ENCODE peak calls at places on chromosomes 11 and 22, in four cellular contexts. Q is kidney glomerular epithelial cell; C is effector memory CD4-positive, alpha-beta T cell; O is HFFc6. B is an unnamed sample.

GRCh38 chr11:88801484-88802123 is 264.2 kb downstream of the GRM5 start:
- DNase-seq in Q (no peak), C (no peak), O (no peak), B (no peak)

GRCh38 chr11:76666408-76666807 is 4.1 kb downstream of the LRRC32 start:
- DNase-seq in Q (no peak), C (no peak), O (no peak), B (no peak)

GRCh38 chr11:45924036-45924915 is 1.8 kb downstream of the LARGE2 start:
- DNase-seq in Q (no peak), C (no peak), O (no peak), B (no peak)

GRCh38 chr22:42626431-42626830 is 11.7 kb upstream of the POLDIP3 start:
- DNase-seq in Q (no peak), C (no peak), O (no peak), B (no peak)

GRCh38 chr22:48425091-48425506 is 1402.6 kb downstream of the BRD1 start:
- DNase-seq in Q (no peak), C (no peak), O (no peak), B (no peak)

GRCh38 chr22:38481162-38481870 is 13.4 kb downstream of the KDELR3 start:
- DNase-seq in Q (no peak), C (no peak), O (peak; percentile 9), B (no peak)

GRCh38 chr11:89583580-89583979 is 92.4 kb upstream of the NOX4 start:
- DNase-seq in Q (no peak), C (no peak), O (no peak), B (no peak)

GRCh38 chr22:44091021-44091721 is 67.1 kb downstream of the PARVB start:
- DNase-seq in Q (peak; percentile 1), C (no peak), O (no peak), B (no peak)

GRCh38 chr22:39030705-39031104 is 9.8 kb downstream of the APOBEC3D start:
- DNase-seq in Q (no peak), C (no peak), O (no peak), B (no peak)

GRCh38 chr22:20591660-20592310 is 84.4 kb downstream of the MED15 start:
- DNase-seq in Q (no peak), C (no peak), O (peak; percentile 46), B (no peak)

GRCh38 chr11:8336356-8337114 is 72.9 kb upstream of the LMO1 start:
- DNase-seq in Q (no peak), C (no peak), O (no peak), B (no peak)

GRCh38 chr22:28983190-28983589 is 78.4 kb downstream of the C22orf31 start:
- DNase-seq in Q (no peak), C (no peak), O (no peak), B (no peak)

GRCh38 chr11:128465531-128465930 is 121.8 kb downstream of the ETS1 start:
- DNase-seq in Q (no peak), C (no peak), O (no peak), B (no peak)

GRCh38 chr11:72584293-72584921 is 89.8 kb downstream of the PDE2A start:
- DNase-seq in Q (no peak), C (peak; percentile 15), O (no peak), B (peak; percentile 43)

GRCh38 chr11:122202161-122202950 is 86.3 kb upstream of the BLID start:
- DNase-seq in Q (peak; percentile 17), C (no peak), O (peak; percentile 80), B (no peak)

B was measured in activated T-helper 1 cell treated with Interleukin-2 at 50 U/mL for 16 hours.